ENCODE peak calls at places on chromosomes 16 and 17, in eight cellular contexts. One of them, this sample, is unnamed.

GRCh38 chr17:75407655-75408352 is 2.3 kb upstream of the GRB2 start:
- DNase-seq in stimulated activated CD8-positive, alpha-beta memory T cell treated with anti-CD3 and anti-CD28 coated beads, Interleukin-7, amount 100 ng/mL, for 1 hour: no peak
- DNase-seq in midbrain: no peak
- DNase-seq in stimulated activated CD4-positive, alpha-beta T cell treated with anti-CD3 and anti-CD28 coated beads, Interleukin-2, amount 100 ng/mL, for 48 hours: no peak
- DNase-seq in HEK293T: no peak
- DNase-seq in body of pancreas: no peak
- DNase-seq in tibial nerve: no peak
- DNase-seq in epithelial cell of esophagus: no peak
- DNase-seq in this sample: no peak

GRCh38 chr17:81735181-81736102 is 23.4 kb downstream of the SLC25A10 start:
- DNase-seq in stimulated activated CD8-positive, alpha-beta memory T cell treated with anti-CD3 and anti-CD28 coated beads, Interleukin-7, amount 100 ng/mL, for 1 hour: no peak
- DNase-seq in midbrain: peak
- DNase-seq in stimulated activated CD4-positive, alpha-beta T cell treated with anti-CD3 and anti-CD28 coated beads, Interleukin-2, amount 100 ng/mL, for 48 hours: no peak
- DNase-seq in HEK293T: no peak
- DNase-seq in body of pancreas: peak
- DNase-seq in tibial nerve: no peak
- DNase-seq in epithelial cell of esophagus: peak
- DNase-seq in this sample: no peak

GRCh38 chr17:47864791-47865216 is 13.8 kb upstream of the SP6 start:
- DNase-seq in stimulated activated CD8-positive, alpha-beta memory T cell treated with anti-CD3 and anti-CD28 coated beads, Interleukin-7, amount 100 ng/mL, for 1 hour: no peak
- DNase-seq in midbrain: no peak
- DNase-seq in stimulated activated CD4-positive, alpha-beta T cell treated with anti-CD3 and anti-CD28 coated beads, Interleukin-2, amount 100 ng/mL, for 48 hours: no peak
- DNase-seq in HEK293T: no peak
- DNase-seq in body of pancreas: no peak
- DNase-seq in tibial nerve: no peak
- DNase-seq in epithelial cell of esophagus: peak
- DNase-seq in this sample: peak

GRCh38 chr17:78409191-78409621 is 30.8 kb downstream of the PGS1 start:
- DNase-seq in stimulated activated CD8-positive, alpha-beta memory T cell treated with anti-CD3 and anti-CD28 coated beads, Interleukin-7, amount 100 ng/mL, for 1 hour: no peak
- DNase-seq in midbrain: no peak
- DNase-seq in stimulated activated CD4-positive, alpha-beta T cell treated with anti-CD3 and anti-CD28 coated beads, Interleukin-2, amount 100 ng/mL, for 48 hours: no peak
- DNase-seq in HEK293T: no peak
- DNase-seq in body of pancreas: peak
- DNase-seq in tibial nerve: no peak
- DNase-seq in epithelial cell of esophagus: no peak
- DNase-seq in this sample: no peak

GRCh38 chr17:75830168-75831031 is 13.8 kb downstream of the UNC13D start:
- DNase-seq in stimulated activated CD8-positive, alpha-beta memory T cell treated with anti-CD3 and anti-CD28 coated beads, Interleukin-7, amount 100 ng/mL, for 1 hour: no peak
- DNase-seq in midbrain: no peak
- DNase-seq in stimulated activated CD4-positive, alpha-beta T cell treated with anti-CD3 and anti-CD28 coated beads, Interleukin-2, amount 100 ng/mL, for 48 hours: no peak
- DNase-seq in HEK293T: peak
- DNase-seq in body of pancreas: no peak
- DNase-seq in tibial nerve: no peak
- DNase-seq in epithelial cell of esophagus: no peak
- DNase-seq in this sample: no peak

GRCh38 chr16:29192329-29193247 is 207.7 kb downstream of the LAT start:
- DNase-seq in stimulated activated CD8-positive, alpha-beta memory T cell treated with anti-CD3 and anti-CD28 coated beads, Interleukin-7, amount 100 ng/mL, for 1 hour: no peak
- DNase-seq in midbrain: no peak
- DNase-seq in stimulated activated CD4-positive, alpha-beta T cell treated with anti-CD3 and anti-CD28 coated beads, Interleukin-2, amount 100 ng/mL, for 48 hours: no peak
- DNase-seq in HEK293T: no peak
- DNase-seq in body of pancreas: no peak
- DNase-seq in tibial nerve: no peak
- DNase-seq in epithelial cell of esophagus: no peak
- DNase-seq in this sample: no peak

GRCh38 chr17:80107231-80108021 is 6.0 kb downstream of the GAA start:
- DNase-seq in stimulated activated CD8-positive, alpha-beta memory T cell treated with anti-CD3 and anti-CD28 coated beads, Interleukin-7, amount 100 ng/mL, for 1 hour: no peak
- DNase-seq in midbrain: no peak
- DNase-seq in stimulated activated CD4-positive, alpha-beta T cell treated with anti-CD3 and anti-CD28 coated beads, Interleukin-2, amount 100 ng/mL, for 48 hours: no peak
- DNase-seq in HEK293T: no peak
- DNase-seq in body of pancreas: no peak
- DNase-seq in tibial nerve: no peak
- DNase-seq in epithelial cell of esophagus: no peak
- DNase-seq in this sample: no peak

GRCh38 chr17:36777118-36777517 is 160.2 kb upstream of the LHX1 start:
- DNase-seq in stimulated activated CD8-positive, alpha-beta memory T cell treated with anti-CD3 and anti-CD28 coated beads, Interleukin-7, amount 100 ng/mL, for 1 hour: no peak
- DNase-seq in midbrain: no peak
- DNase-seq in stimulated activated CD4-positive, alpha-beta T cell treated with anti-CD3 and anti-CD28 coated beads, Interleukin-2, amount 100 ng/mL, for 48 hours: no peak
- DNase-seq in HEK293T: no peak
- DNase-seq in body of pancreas: no peak
- DNase-seq in tibial nerve: no peak
- DNase-seq in epithelial cell of esophagus: peak
- DNase-seq in this sample: peak

GRCh38 chr16:27233731-27234130 is 30.4 kb downstream of the KDM8 start:
- DNase-seq in stimulated activated CD8-positive, alpha-beta memory T cell treated with anti-CD3 and anti-CD28 coated beads, Interleukin-7, amount 100 ng/mL, for 1 hour: no peak
- DNase-seq in midbrain: no peak
- DNase-seq in stimulated activated CD4-positive, alpha-beta T cell treated with anti-CD3 and anti-CD28 coated beads, Interleukin-2, amount 100 ng/mL, for 48 hours: no peak
- DNase-seq in HEK293T: no peak
- DNase-seq in body of pancreas: no peak
- DNase-seq in tibial nerve: no peak
- DNase-seq in epithelial cell of esophagus: no peak
- DNase-seq in this sample: no peak

GRCh38 chr17:17836818-17837379 is at the start of gene SREBF1:
- DNase-seq in stimulated activated CD8-positive, alpha-beta memory T cell treated with anti-CD3 and anti-CD28 coated beads, Interleukin-7, amount 100 ng/mL, for 1 hour: peak
- DNase-seq in midbrain: peak
- DNase-seq in stimulated activated CD4-positive, alpha-beta T cell treated with anti-CD3 and anti-CD28 coated beads, Interleukin-2, amount 100 ng/mL, for 48 hours: peak
- DNase-seq in HEK293T: peak
- DNase-seq in body of pancreas: peak
- DNase-seq in tibial nerve: no peak
- DNase-seq in epithelial cell of esophagus: peak
- DNase-seq in this sample: no peak

GRCh38 chr17:76740329-76741118 is 2.6 kb downstream of the MFSD11 start:
- DNase-seq in stimulated activated CD8-positive, alpha-beta memory T cell treated with anti-CD3 and anti-CD28 coated beads, Interleukin-7, amount 100 ng/mL, for 1 hour: no peak
- DNase-seq in midbrain: no peak
- DNase-seq in stimulated activated CD4-positive, alpha-beta T cell treated with anti-CD3 and anti-CD28 coated beads, Interleukin-2, amount 100 ng/mL, for 48 hours: no peak
- DNase-seq in HEK293T: no peak
- DNase-seq in body of pancreas: no peak
- DNase-seq in tibial nerve: no peak
- DNase-seq in epithelial cell of esophagus: no peak
- DNase-seq in this sample: no peak

This sample was measured in foreskin keratinocyte.